ENCODE peak calls at places on chromosomes 5 and 9, in five cellular contexts. N is IMR-90, Z is cardiac muscle cell, I is spleen, U is lung. V is an unnamed sample. For H3K4me1, the result is how much of the 10 kb centered on the place peaks cover.

GRCh38 chr5:114524221-114524620 is 162.4 kb downstream of the KCNN2 start:
- DNase-seq in N (no peak), Z (no peak), I (no peak), U (no peak), V (no peak)

GRCh38 chr5:181245427-181246275 is 1.9 kb upstream of the RACK1 start:
- DNase-seq in N (no peak), Z (no peak), I (peak), U (no peak), V (no peak)

GRCh38 chr9:69295872-69296562 is 29.0 kb upstream of the ENTREP1 start:
- DNase-seq in N (peak), Z (no peak), I (no peak), U (no peak), V (no peak)

GRCh38 chr5:175746851-175747250 is 89.0 kb downstream of the HRH2 start:
- DNase-seq in N (peak), Z (peak), I (no peak), U (no peak), V (no peak)

GRCh38 chr5:123387313-123387712 is 35.9 kb downstream of the CEP120 start:
- DNase-seq in N (peak), Z (peak), I (no peak), U (no peak), V (no peak)

GRCh38 chr9:133478851-133479711 is at the start of gene SLC2A6:
- DNase-seq in N (peak), Z (peak), I (peak), U (peak), V (peak)

GRCh38 chr5:157059093-157059539 is at the start of gene HAVCR1:
- DNase-seq in N (no peak), Z (no peak), I (no peak), U (no peak), V (no peak)

GRCh38 chr9:20316372-20316771 is 305.9 kb downstream of the MLLT3 start:
- DNase-seq in N (no peak), Z (no peak), I (no peak), U (no peak), V (no peak)

GRCh38 chr9:131562032-131562959 is 17.0 kb downstream of the PRRT1B start:
- DNase-seq in N (peak), Z (peak), I (no peak), U (no peak), V (peak)

GRCh38 chr9:36632892-36633291 is 60.2 kb downstream of the MELK start:
- DNase-seq in N (peak), Z (peak), I (no peak), U (no peak), V (peak)

GRCh38 chr5:132750471-132751230 is 3.4 kb downstream of the CCNI2 start:
- DNase-seq in N (no peak), Z (no peak), I (no peak), U (no peak), V (no peak)

GRCh38 chr5:94397508-94397907 is 220.9 kb downstream of the KIAA0825 start:
- DNase-seq in N (no peak), Z (peak), I (no peak), U (no peak), V (no peak)

GRCh38 chr9:117134826-117135411 is 279.9 kb downstream of the ASTN2 start:
- DNase-seq in N (no peak), Z (no peak), I (no peak), U (no peak), V (no peak)

GRCh38 chr5:39100851-39101396 is 26.7 kb upstream of the RICTOR start:
- DNase-seq in N (peak), Z (peak), I (no peak), U (no peak), V (peak)

GRCh38 chr5:177495243-177496060 is 2.0 kb downstream of the PDLIM7 start:
- DNase-seq in N (peak), Z (peak), I (peak), U (no peak), V (no peak)

GRCh38 chr5:127228540-127229184 is 61.9 kb upstream of the MEGF10 start:
- DNase-seq in N (no peak), Z (no peak), I (peak), U (no peak), V (no peak)

GRCh38 chr5:135139397-135140134 is 105.5 kb upstream of the PITX1 start:
- DNase-seq in N (peak), Z (peak), I (no peak), U (no peak), V (peak)

GRCh38 chr5:109681763-109682162 is 8.0 kb upstream of the MAN2A1 start:
- DNase-seq in N (no peak), Z (no peak), I (no peak), U (no peak), V (peak)

DNA sequence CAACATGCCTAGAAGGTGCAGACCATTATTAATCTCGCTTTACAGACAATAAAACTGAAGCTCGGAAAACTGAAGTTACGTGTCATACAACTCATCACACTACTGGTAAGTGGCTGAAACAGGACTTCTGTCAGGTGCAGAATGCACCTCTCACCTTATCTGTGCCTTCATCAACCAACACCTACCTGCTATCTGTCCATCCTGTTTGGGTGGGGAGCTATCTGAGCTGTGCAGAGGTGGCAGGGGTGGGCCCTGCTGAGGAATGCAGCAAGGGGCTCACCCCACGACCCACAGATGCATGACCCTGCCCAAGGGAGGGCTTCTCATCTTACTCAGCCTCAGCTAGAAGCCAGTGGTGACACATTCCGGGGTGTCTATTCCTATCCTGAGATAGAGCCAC is 81.6 kb downstream of the SLIT3 start:
- DNase-seq in N (no peak), Z (no peak), I (no peak), U (no peak), V (no peak)
- H3K27ac ChIP-seq in N (no peak), Z (no peak), I (no peak), U (no peak), V (no peak)

GRCh38 chr9:16267336-16268036 is 603.0 kb downstream of the BNC2 start:
- DNase-seq in N (peak), Z (peak), I (no peak), U (no peak), V (no peak)

GRCh38 chr9:16262467-16263261 is 607.8 kb downstream of the BNC2 start:
- DNase-seq in N (peak), Z (no peak), I (no peak), U (no peak), V (no peak)

GRCh38 chr9:16265671-16266070 is 604.8 kb downstream of the BNC2 start:
- DNase-seq in N (peak), Z (no peak), I (no peak), U (no peak), V (no peak)

GRCh38 chr9:16268037-16269010 is 602.1 kb downstream of the BNC2 start:
- DNase-seq in N (no peak), Z (peak), I (no peak), U (no peak), V (no peak)

GRCh38 chr9:16266648-16267276 is 603.7 kb downstream of the BNC2 start:
- DNase-seq in N (no peak), Z (no peak), I (no peak), U (no peak), V (no peak)
- TF ChIP-seq CTCF in N (peak), Z (peak), I (peak), U (no peak), V (peak)

GRCh38 chr5:134092875-134093274 is 21.6 kb upstream of the TCF7 start:
- DNase-seq in N (peak), Z (no peak), I (no peak), U (no peak), V (peak)

GRCh38 chr5:134093351-134093750 is 21.1 kb upstream of the TCF7 start:
- DNase-seq in N (no peak), Z (no peak), I (no peak), U (no peak), V (no peak)

GRCh38 chr5:134097221-134097620 is 17.3 kb upstream of the TCF7 start:
- DNase-seq in N (no peak), Z (no peak), I (no peak), U (no peak), V (no peak)

GRCh38 chr5:134095887-134096589 is 18.4 kb upstream of the TCF7 start:
- DNase-seq in N (no peak), Z (peak), I (no peak), U (no peak), V (no peak)

DNA sequence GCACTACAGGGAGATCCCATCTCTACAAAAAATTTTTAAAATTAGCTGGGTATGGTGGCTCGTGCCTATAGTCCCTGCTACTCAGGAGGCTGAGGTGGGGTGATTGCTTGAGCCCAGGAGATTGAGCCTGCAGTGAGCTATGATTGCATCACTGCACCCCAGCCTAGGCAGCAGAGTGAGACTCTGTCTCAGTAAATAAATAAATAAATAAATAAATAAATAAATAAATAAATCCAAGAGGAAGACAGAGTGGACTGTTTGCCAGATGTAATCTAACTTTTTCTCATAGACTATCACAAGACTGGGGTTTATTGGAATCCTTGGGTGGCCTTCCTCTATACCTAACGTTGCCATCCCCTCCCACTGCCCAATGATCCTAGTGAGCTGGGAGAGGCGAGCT is 19.2 kb upstream of the TCF7 start:
- DNase-seq in N (no peak), Z (no peak), I (no peak), U (no peak), V (no peak)
- H3K4me1 ChIP-seq in N (under half), Z (under half), I (under half), U (under half), V (under half)

GRCh38 chr9:126965077-126965476 is 50.5 kb downstream of the RALGPS1 start:
- DNase-seq in N (no peak), Z (peak), I (no peak), U (no peak), V (no peak)
- H3K27ac ChIP-seq in N (no peak), Z (peak), I (no peak), U (no peak), V (no peak)

GRCh38 chr5:172142709-172143215 is 45.3 kb downstream of the STK10 start:
- DNase-seq in N (peak), Z (peak), I (no peak), U (no peak), V (no peak)
- TF ChIP-seq CTCF in N (no peak), Z (no peak), I (no peak), U (no peak), V (no peak)

GRCh38 chr9:95213102-95213501 is 104.4 kb downstream of the FANCC start:
- DNase-seq in N (no peak), Z (no peak), I (no peak), U (no peak), V (no peak)

GRCh38 chr9:95217936-95218335 is 99.6 kb downstream of the FANCC start:
- DNase-seq in N (no peak), Z (no peak), I (no peak), U (no peak), V (no peak)

GRCh38 chr9:95215368-95215898 is 102.1 kb downstream of the FANCC start:
- DNase-seq in N (no peak), Z (no peak), I (no peak), U (no peak), V (no peak)

GRCh38 chr9:95224371-95225015 is 93.0 kb downstream of the FANCC start:
- DNase-seq in N (peak), Z (peak), I (no peak), U (no peak), V (peak)

GRCh38 chr9:95218790-95219189 is 98.7 kb downstream of the FANCC start:
- DNase-seq in N (no peak), Z (no peak), I (no peak), U (no peak), V (peak)
- H3K4me1 ChIP-seq in N (under half), Z (under half), I (under half), U (under half), V (under half)

GRCh38 chr5:74636149-74636548 is 4.4 kb downstream of the ENC1 start:
- DNase-seq in N (no peak), Z (no peak), I (no peak), U (no peak), V (no peak)
- H3K27ac ChIP-seq in N (no peak), Z (no peak), I (no peak), U (no peak), V (no peak)